ENCODE peak calls at places on chromosomes 7 and 10, in eight cellular contexts. H is K562, N is GM23338, M is endothelial cell of umbilical vein, D is HCT116, W is GM12878, L is H1, B is HepG2. K is an unnamed sample.

GRCh38 chr10:24618401-24618800 is 105.3 kb downstream of the ARHGAP21 start:
- DNase-seq in D (no peak), L (no peak), N (peak; percentile 16), M (no peak), W (no peak), H (no peak), B (no peak), K (no peak)

GRCh38 chr7:158344706-158345300 is 242.8 kb downstream of the PTPRN2 start:
- DNase-seq in B (no peak), H (no peak), L (no peak), W (no peak), M (no peak), N (no peak), D (no peak), K (no peak)

GRCh38 chr10:7872041-7872442 is 53.7 kb downstream of the TAF3 start:
- DNase-seq in D (peak; percentile 0), B (no peak), M (peak; percentile 68), H (peak; percentile 27), W (no peak), N (peak; percentile 58), L (no peak), K (no peak)

GRCh38 chr7:132272763-132273371 is 303.4 kb downstream of the PLXNA4 start:
- DNase-seq in W (no peak), M (no peak), B (no peak), N (no peak), D (no peak), L (no peak), H (no peak), K (no peak)

GRCh38 chr10:672992-673391 is 16.5 kb downstream of the DIP2C start:
- DNase-seq in B (no peak), W (no peak), N (no peak), H (no peak), L (no peak), D (no peak), M (no peak), K (no peak)

GRCh38 chr7:25476863-25477262 is 248.6 kb upstream of the NPVF start:
- DNase-seq in D (no peak), B (no peak), H (no peak), N (no peak), W (no peak), L (no peak), M (no peak), K (no peak)

GRCh38 chr7:113880467-113881040 is 38.3 kb downstream of the PPP1R3A start:
- DNase-seq in B (no peak), D (no peak), M (no peak), N (no peak), H (no peak), L (no peak), W (no peak), K (no peak)

GRCh38 chr10:63376560-63377304 is 89.0 kb downstream of the JMJD1C start:
- DNase-seq in H (no peak), M (peak; percentile 37), L (no peak), N (no peak), D (no peak), B (no peak), W (peak; percentile 64), K (no peak)

GRCh38 chr10:29811751-29812427 is 177.1 kb upstream of the SVIL start:
- DNase-seq in H (no peak), N (no peak), L (no peak), D (no peak), W (no peak), B (no peak), M (peak; percentile 81), K (no peak)

GRCh38 chr10:25934673-25935139 is 677 bp downstream of the MYO3A start:
- DNase-seq in M (no peak), D (no peak), L (peak; percentile 71), W (no peak), N (peak; percentile 57), H (peak; percentile 20), B (no peak), K (no peak)

DNA sequence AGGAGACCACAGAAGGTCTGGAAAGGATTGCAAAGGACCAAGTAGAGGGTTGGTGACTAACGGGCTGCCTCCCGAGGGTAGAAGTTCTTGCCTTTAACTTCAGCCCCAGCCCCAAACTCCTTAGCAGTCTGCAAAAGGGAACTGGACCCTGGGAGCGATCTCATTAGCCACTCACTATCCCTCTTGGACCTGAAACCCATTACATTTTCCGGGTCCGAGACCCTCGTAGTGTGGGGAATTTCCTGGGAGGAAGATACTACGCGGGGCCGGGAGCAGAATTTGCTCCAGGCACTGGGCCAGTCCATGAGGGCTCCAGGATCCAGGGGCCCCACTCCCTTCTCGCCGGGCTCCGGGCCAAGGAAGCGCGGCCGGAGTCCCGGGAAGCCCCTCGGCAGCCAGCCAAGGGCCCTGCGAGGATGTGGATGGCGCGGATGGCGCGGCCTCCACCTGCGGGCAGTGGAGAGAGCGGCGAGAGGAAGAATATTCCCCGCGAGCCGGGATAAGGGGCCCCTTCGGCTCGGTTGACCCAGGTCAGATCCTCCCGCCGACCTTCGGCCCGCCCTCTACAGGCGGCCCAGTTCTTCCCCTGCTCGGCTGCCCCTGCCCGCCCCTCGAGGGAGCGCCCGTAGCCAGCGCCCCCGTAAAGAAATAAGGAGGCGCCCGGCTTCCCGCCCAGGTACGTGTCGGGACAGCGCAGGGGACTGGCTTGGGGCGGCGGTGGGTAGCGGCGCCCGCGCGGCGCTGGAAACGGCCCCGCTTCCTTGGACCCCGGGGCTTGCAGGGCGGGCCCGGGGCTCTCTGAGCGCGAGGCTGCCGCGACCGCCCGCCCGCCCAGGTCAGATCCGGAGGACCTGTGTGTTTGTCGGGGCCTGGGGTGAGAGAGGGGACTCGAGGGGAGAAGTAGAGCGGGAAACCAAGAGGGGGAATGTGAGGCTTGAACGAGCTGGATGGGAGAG is at the start of gene MYO3A:
- DNase-seq in M (no peak), B (no peak), L (peak; percentile 83), D (no peak), H (no peak), N (peak; percentile 83), W (no peak), K (no peak)
- TF ChIP-seq EZH2 in M (no peak), B (no peak), L (peak; percentile 54), D (no peak), H (no peak), N (no peak), W (no peak), K (no peak)

GRCh38 chr7:135650831-135651573 is 11.3 kb upstream of the STMP1 start:
- DNase-seq in L (no peak), W (no peak), N (no peak), M (no peak), H (peak; percentile 70), B (no peak), D (no peak), K (no peak)
- TF ChIP-seq POLR2AphosphoS5 in L (no peak), W (no peak), N (no peak), M (no peak), H (peak; percentile 50), B (no peak), D (no peak), K (no peak)

DNA sequence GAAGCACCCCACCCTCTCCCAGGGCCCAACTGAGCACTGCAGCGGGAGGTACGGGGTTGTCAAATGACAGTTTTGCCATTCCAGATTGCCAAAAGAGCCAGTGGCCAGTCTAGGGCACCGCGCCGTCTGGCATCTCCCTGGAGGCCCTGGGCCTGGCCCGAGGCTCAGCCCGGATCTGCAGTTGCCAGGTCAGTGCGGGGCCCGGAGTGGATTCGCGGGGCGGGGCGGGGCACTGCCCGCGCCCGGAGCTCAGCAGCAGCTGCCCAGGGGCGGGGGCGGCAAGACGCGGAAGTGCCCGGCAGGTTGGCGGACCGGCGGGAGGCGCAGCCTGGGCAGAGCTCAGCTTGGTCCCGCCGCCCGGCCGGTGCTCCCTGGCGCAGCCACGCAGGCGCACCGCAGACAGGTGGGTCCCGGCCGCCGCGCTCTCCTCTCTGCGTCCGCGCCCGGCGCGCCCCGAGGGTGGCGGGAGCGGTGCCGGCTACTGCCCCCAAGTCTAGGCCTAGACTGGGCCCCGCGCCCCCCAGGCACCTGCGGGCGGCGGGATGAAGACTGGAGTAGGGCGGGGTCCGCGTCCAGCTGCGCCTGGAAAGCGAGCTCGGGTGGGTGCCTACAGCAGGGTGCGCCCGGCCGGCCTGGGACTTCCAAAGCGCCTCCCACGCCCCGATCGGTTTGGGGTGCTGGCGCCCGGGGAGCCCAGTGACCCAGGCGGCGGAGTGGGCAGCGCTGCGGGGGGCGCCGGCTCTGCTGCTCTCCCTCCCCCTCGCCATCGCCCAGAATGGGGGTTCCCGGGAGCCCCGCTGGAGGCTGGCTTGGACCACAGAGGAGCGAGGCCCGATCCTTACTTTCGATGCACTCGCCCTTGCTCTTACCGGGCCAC is at the start of gene IRF5:
- DNase-seq in L (no peak), W (no peak), B (no peak), D (peak; percentile 15), H (no peak), N (peak; percentile 67), M (no peak), K (no peak)
- H3K4me3 ChIP-seq in L (peak within 1 kb of the TSS; percentile 22), W (peak within 1 kb of the TSS; percentile 82), B (peak within 1 kb of the TSS; percentile 56), D (peak within 1 kb of the TSS; percentile 84), H (no peak within 1 kb of the TSS), N (peak within 1 kb of the TSS; percentile 61), M (peak within 1 kb of the TSS; percentile 7), K (peak within 1 kb of the TSS; percentile 53)

GRCh38 chr7:784971-785370 is 47.3 kb upstream of the SUN1 start:
- DNase-seq in H (no peak), B (no peak), W (no peak), N (no peak), D (no peak), L (no peak), M (no peak), K (no peak)
- TF ChIP-seq EZH2 in H (no peak), B (no peak), W (no peak), N (no peak), D (no peak), L (no peak), M (no peak), K (no peak)

GRCh38 chr7:90232440-90232839 is 12.5 kb upstream of the CFAP69 start:
- DNase-seq in H (no peak), M (peak; percentile 70), W (no peak), D (no peak), N (no peak), B (no peak), L (no peak), K (no peak)
- TF ChIP-seq POLR2AphosphoS5 in H (no peak), M (no peak), W (no peak), D (no peak), N (no peak), B (no peak), L (no peak), K (no peak)

GRCh38 chr10:95445223-95445836 is 115.8 kb downstream of the SORBS1 start:
- DNase-seq in L (no peak), M (peak; percentile 84), W (no peak), B (no peak), D (peak; percentile 51), N (no peak), H (no peak), K (no peak)
- H3K4me3 ChIP-seq in L (no peak overlapping the region), M (no peak overlapping the region), W (no peak overlapping the region), B (no peak overlapping the region), D (peak overlapping the region; percentile 9), N (no peak overlapping the region), H (no peak overlapping the region), K (no peak overlapping the region)

DNA sequence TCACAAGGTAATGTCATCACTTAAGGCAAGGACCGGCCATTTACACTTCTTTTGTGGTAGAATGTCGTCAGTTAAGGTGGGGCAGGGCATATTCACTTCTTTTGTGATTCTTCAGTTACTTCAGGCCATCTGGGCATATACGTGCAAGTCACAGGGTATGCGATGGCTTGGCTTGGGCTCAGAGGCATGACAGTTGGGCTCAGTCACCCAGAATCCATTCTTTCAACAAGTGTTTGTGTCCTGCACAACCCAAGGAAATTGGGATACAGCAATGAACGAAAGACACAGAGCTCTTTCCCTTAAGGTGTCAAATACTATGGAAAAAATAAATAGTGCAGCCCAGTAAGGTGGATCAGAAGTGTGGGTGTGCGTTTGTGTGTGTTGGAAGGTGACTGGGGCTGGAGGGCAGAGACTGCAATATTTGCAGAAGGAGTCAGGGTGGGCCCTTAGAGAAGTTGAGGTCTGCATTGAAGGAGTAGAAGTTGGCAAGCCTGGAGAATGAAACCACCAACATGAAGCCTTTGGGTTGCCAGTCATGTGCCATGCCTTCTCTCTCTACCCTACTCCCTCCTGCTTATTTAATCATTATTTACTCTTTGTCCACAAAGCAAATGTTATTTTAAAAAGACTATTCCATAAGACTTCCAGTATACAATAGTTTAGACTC is 222.8 kb upstream of the PRKCQ start:
- DNase-seq in M (no peak), D (no peak), W (no peak), L (no peak), N (no peak), B (no peak), H (no peak), K (no peak)
- TF ChIP-seq EZH2 in M (no peak), D (no peak), W (no peak), L (no peak), N (no peak), B (no peak), H (no peak), K (no peak)